ENCODE peak calls at places on chromosomes 7 and 10, in six cellular contexts. One of them, this sample, is unnamed.

GRCh38 chr10:80429521-80429966 is 21.2 kb downstream of the PRXL2A start:
- DNase-seq in AG09309: no peak
- DNase-seq in IMR-90: no peak
- DNase-seq in central memory CD4-positive, alpha-beta T cell: no peak
- DNase-seq in mesothelial cell of epicardium: no peak
- DNase-seq in GM12892: no peak
- DNase-seq in this sample: peak

GRCh38 chr10:78688945-78689935 is 379.5 kb upstream of the ZMIZ1 start:
- DNase-seq in AG09309: no peak
- DNase-seq in IMR-90: no peak
- DNase-seq in central memory CD4-positive, alpha-beta T cell: no peak
- DNase-seq in mesothelial cell of epicardium: no peak
- DNase-seq in GM12892: no peak
- DNase-seq in this sample: no peak

GRCh38 chr7:106086062-106086461 is 26.1 kb downstream of the SYPL1 start:
- DNase-seq in AG09309: no peak
- DNase-seq in IMR-90: no peak
- DNase-seq in central memory CD4-positive, alpha-beta T cell: no peak
- DNase-seq in mesothelial cell of epicardium: no peak
- DNase-seq in GM12892: no peak
- DNase-seq in this sample: no peak

GRCh38 chr7:44184221-44184873 is 4.9 kb downstream of the GCK start:
- DNase-seq in AG09309: peak
- DNase-seq in IMR-90: peak
- DNase-seq in central memory CD4-positive, alpha-beta T cell: no peak
- DNase-seq in mesothelial cell of epicardium: no peak
- DNase-seq in GM12892: no peak
- DNase-seq in this sample: peak

GRCh38 chr7:47666164-47666862 is 84.4 kb upstream of the TNS3 start:
- DNase-seq in AG09309: no peak
- DNase-seq in IMR-90: peak
- DNase-seq in central memory CD4-positive, alpha-beta T cell: no peak
- DNase-seq in mesothelial cell of epicardium: no peak
- DNase-seq in GM12892: no peak
- DNase-seq in this sample: no peak

GRCh38 chr10:15869935-15870334 is 9.6 kb upstream of the MINDY3 start:
- DNase-seq in AG09309: no peak
- DNase-seq in IMR-90: no peak
- DNase-seq in central memory CD4-positive, alpha-beta T cell: no peak
- DNase-seq in mesothelial cell of epicardium: no peak
- DNase-seq in GM12892: no peak
- DNase-seq in this sample: no peak

GRCh38 chr10:71999360-72000072 is 35.3 kb downstream of the CHST3 start:
- DNase-seq in AG09309: no peak
- DNase-seq in IMR-90: peak
- DNase-seq in central memory CD4-positive, alpha-beta T cell: no peak
- DNase-seq in mesothelial cell of epicardium: peak
- DNase-seq in GM12892: no peak
- DNase-seq in this sample: peak

GRCh38 chr10:76675951-76676587 is 961.5 kb downstream of the KCNMA1 start:
- DNase-seq in AG09309: peak
- DNase-seq in IMR-90: no peak
- DNase-seq in central memory CD4-positive, alpha-beta T cell: no peak
- DNase-seq in mesothelial cell of epicardium: no peak
- DNase-seq in GM12892: no peak
- DNase-seq in this sample: no peak

GRCh38 chr10:114174462-114175190 is 623 bp upstream of the CCDC186 start:
- DNase-seq in AG09309: no peak
- DNase-seq in IMR-90: peak
- DNase-seq in central memory CD4-positive, alpha-beta T cell: no peak
- DNase-seq in mesothelial cell of epicardium: no peak
- DNase-seq in GM12892: no peak
- DNase-seq in this sample: no peak

GRCh38 chr7:29391262-29391661 is 172.4 kb upstream of the PRR15 start:
- DNase-seq in AG09309: no peak
- DNase-seq in IMR-90: no peak
- DNase-seq in central memory CD4-positive, alpha-beta T cell: no peak
- DNase-seq in mesothelial cell of epicardium: no peak
- DNase-seq in GM12892: no peak
- DNase-seq in this sample: no peak

GRCh38 chr7:51066405-51066882 is 250.2 kb downstream of the COBL start:
- DNase-seq in AG09309: no peak
- DNase-seq in IMR-90: no peak
- DNase-seq in central memory CD4-positive, alpha-beta T cell: no peak
- DNase-seq in mesothelial cell of epicardium: no peak
- DNase-seq in GM12892: no peak
- DNase-seq in this sample: no peak

GRCh38 chr7:50540785-50541579 is 24.2 kb downstream of the DDC start:
- DNase-seq in AG09309: no peak
- DNase-seq in IMR-90: no peak
- DNase-seq in central memory CD4-positive, alpha-beta T cell: no peak
- DNase-seq in mesothelial cell of epicardium: no peak
- DNase-seq in GM12892: no peak
- DNase-seq in this sample: no peak

GRCh38 chr10:33193867-33194521 is 140.5 kb downstream of the NRP1 start:
- DNase-seq in AG09309: no peak
- DNase-seq in IMR-90: peak
- DNase-seq in central memory CD4-positive, alpha-beta T cell: no peak
- DNase-seq in mesothelial cell of epicardium: no peak
- DNase-seq in GM12892: no peak
- DNase-seq in this sample: no peak

GRCh38 chr7:43729214-43729923 is at the start of gene COA1:
- DNase-seq in AG09309: peak
- DNase-seq in IMR-90: peak
- DNase-seq in central memory CD4-positive, alpha-beta T cell: peak
- DNase-seq in mesothelial cell of epicardium: peak
- DNase-seq in GM12892: peak
- DNase-seq in this sample: peak

GRCh38 chr10:6114758-6115410 is 26.1 kb downstream of the RBM17 start:
- DNase-seq in AG09309: peak
- DNase-seq in IMR-90: peak
- DNase-seq in central memory CD4-positive, alpha-beta T cell: no peak
- DNase-seq in mesothelial cell of epicardium: no peak
- DNase-seq in GM12892: no peak
- DNase-seq in this sample: no peak

GRCh38 chr10:132805599-132805998 is 19.7 kb upstream of the NKX6-2 start:
- DNase-seq in AG09309: no peak
- DNase-seq in IMR-90: no peak
- DNase-seq in central memory CD4-positive, alpha-beta T cell: no peak
- DNase-seq in mesothelial cell of epicardium: peak
- DNase-seq in GM12892: no peak
- DNase-seq in this sample: no peak

GRCh38 chr10:5840314-5841307 is 27.4 kb upstream of the GDI2 start:
- DNase-seq in AG09309: no peak
- DNase-seq in IMR-90: no peak
- DNase-seq in central memory CD4-positive, alpha-beta T cell: no peak
- DNase-seq in mesothelial cell of epicardium: no peak
- DNase-seq in GM12892: peak
- DNase-seq in this sample: no peak

GRCh38 chr7:128099204-128099671 is 68.0 kb upstream of the LRRC4 start:
- DNase-seq in AG09309: peak
- DNase-seq in IMR-90: peak
- DNase-seq in central memory CD4-positive, alpha-beta T cell: no peak
- DNase-seq in mesothelial cell of epicardium: no peak
- DNase-seq in GM12892: no peak
- DNase-seq in this sample: no peak

GRCh38 chr10:133453516-133454203 is at the start of gene SCART1:
- DNase-seq in AG09309: no peak
- DNase-seq in IMR-90: no peak
- DNase-seq in central memory CD4-positive, alpha-beta T cell: peak
- DNase-seq in mesothelial cell of epicardium: no peak
- DNase-seq in GM12892: no peak
- DNase-seq in this sample: no peak

GRCh38 chr7:43204081-43204480 is 91.6 kb downstream of the HECW1 start:
- DNase-seq in AG09309: peak
- DNase-seq in IMR-90: peak
- DNase-seq in central memory CD4-positive, alpha-beta T cell: no peak
- DNase-seq in mesothelial cell of epicardium: no peak
- DNase-seq in GM12892: no peak
- DNase-seq in this sample: no peak

GRCh38 chr10:8403711-8404371 is 349.4 kb downstream of the GATA3 start:
- DNase-seq in AG09309: no peak
- DNase-seq in IMR-90: no peak
- DNase-seq in central memory CD4-positive, alpha-beta T cell: no peak
- DNase-seq in mesothelial cell of epicardium: no peak
- DNase-seq in GM12892: no peak
- DNase-seq in this sample: no peak

GRCh38 chr10:71454347-71454746 is 57.6 kb downstream of the CDH23 start:
- DNase-seq in AG09309: no peak
- DNase-seq in IMR-90: no peak
- DNase-seq in central memory CD4-positive, alpha-beta T cell: no peak
- DNase-seq in mesothelial cell of epicardium: no peak
- DNase-seq in GM12892: no peak
- DNase-seq in this sample: no peak

GRCh38 chr10:30831401-30831800 is 200.3 kb downstream of the ZNF438 start:
- DNase-seq in AG09309: no peak
- DNase-seq in IMR-90: no peak
- DNase-seq in central memory CD4-positive, alpha-beta T cell: no peak
- DNase-seq in mesothelial cell of epicardium: no peak
- DNase-seq in GM12892: no peak
- DNase-seq in this sample: no peak

GRCh38 chr10:9709849-9710248 is 1307.8 kb upstream of the CELF2 start:
- DNase-seq in AG09309: no peak
- DNase-seq in IMR-90: peak
- DNase-seq in central memory CD4-positive, alpha-beta T cell: no peak
- DNase-seq in mesothelial cell of epicardium: no peak
- DNase-seq in GM12892: no peak
- DNase-seq in this sample: no peak

GRCh38 chr7:41910916-41911315 is 208.0 kb upstream of the INHBA start:
- DNase-seq in AG09309: no peak
- DNase-seq in IMR-90: peak
- DNase-seq in central memory CD4-positive, alpha-beta T cell: no peak
- DNase-seq in mesothelial cell of epicardium: no peak
- DNase-seq in GM12892: no peak
- DNase-seq in this sample: no peak